ENCODE peak calls at places on chromosomes 7 and 10, in eight cellular contexts. T, B, X, W, O, F, V and U are unnamed samples.

GRCh38 chr10:35420044-35420443 is 83.7 kb downstream of the CCNY start:
- DNase-seq in T (no peak), B (no peak), W (no peak), X (no peak), V (no peak), O (no peak), F (no peak), U (no peak)

GRCh38 chr7:141042222-141043193 is 27.8 kb upstream of the MRPS33 start:
- DNase-seq in B (no peak), O (no peak), X (no peak), W (no peak), F (no peak), T (no peak), V (no peak), U (no peak)

GRCh38 chr7:40644454-40645188 is 509.8 kb downstream of the SUGCT start:
- DNase-seq in O (no peak), F (no peak), W (no peak), T (no peak), X (no peak), V (no peak), B (no peak), U (no peak)

GRCh38 chr10:132264966-132265877 is 42.5 kb downstream of the STK32C start:
- DNase-seq in F (no peak), W (no peak), O (no peak), B (no peak), V (peak; percentile 59), T (peak; percentile 24), X (no peak), U (no peak)

GRCh38 chr10:110790913-110791525 is 80.7 kb upstream of the PDCD4 start:
- DNase-seq in V (no peak), W (no peak), O (no peak), F (no peak), X (no peak), B (no peak), T (peak; percentile 9), U (no peak)

GRCh38 chr7:99369767-99370353 is 4.7 kb upstream of the ARPC1B start:
- DNase-seq in B (no peak), T (peak; percentile 34), F (no peak), X (no peak), V (no peak), W (no peak), O (no peak), U (no peak)

GRCh38 chr10:35213699-35214098 is 87.1 kb downstream of the CREM start:
- DNase-seq in B (no peak), V (no peak), T (no peak), O (no peak), X (no peak), F (no peak), W (no peak), U (no peak)

GRCh38 chr7:155998328-155998691 is 186.0 kb upstream of the SHH start:
- DNase-seq in T (no peak), V (no peak), W (no peak), B (no peak), X (no peak), F (peak; percentile 28), O (no peak), U (no peak)

GRCh38 chr7:4944939-4945338 is 14.0 kb downstream of the MMD2 start:
- DNase-seq in T (no peak), B (no peak), V (no peak), W (no peak), O (no peak), X (no peak), F (no peak), U (no peak)

GRCh38 chr7:85004402-85004801 is 182.5 kb downstream of the SEMA3D start:
- DNase-seq in V (no peak), T (peak; percentile 19), B (no peak), X (no peak), O (no peak), W (no peak), F (no peak), U (no peak)

GRCh38 chr7:94662548-94662947 is 6.6 kb upstream of the SGCE start:
- DNase-seq in W (no peak), X (no peak), F (no peak), T (no peak), B (no peak), O (no peak), V (no peak), U (no peak)

GRCh38 chr10:33524966-33525365 is 190.5 kb upstream of the NRP1 start:
- DNase-seq in W (no peak), V (no peak), T (peak; percentile 29), F (no peak), X (no peak), B (no peak), O (no peak), U (no peak)

GRCh38 chr10:133079836-133080682 is 7.7 kb upstream of the ADGRA1 start:
- DNase-seq in X (no peak), W (no peak), V (no peak), T (no peak), B (no peak), O (no peak), F (no peak), U (peak; percentile 33)

GRCh38 chr10:100996678-100997363 is 2.8 kb upstream of the LZTS2 start:
- DNase-seq in V (peak; percentile 48), B (peak; percentile 36), T (no peak), X (peak; percentile 43), W (no peak), F (peak; percentile 50), O (no peak), U (no peak)

GRCh38 chr10:114953047-114953446 is 15.1 kb downstream of the TRUB1 start:
- DNase-seq in O (no peak), V (no peak), F (no peak), X (no peak), B (no peak), T (no peak), W (no peak), U (no peak)

GRCh38 chr10:91032614-91033248 is 111.8 kb upstream of the ANKRD1 start:
- DNase-seq in O (peak; percentile 68), W (no peak), T (peak; percentile 83), F (no peak), X (no peak), B (peak; percentile 21), V (peak; percentile 52), U (no peak)

GRCh38 chr10:3071405-3072198 is 4.3 kb downstream of the PFKP start:
- DNase-seq in O (no peak), V (peak; percentile 36), X (no peak), F (no peak), T (peak; percentile 71), W (no peak), B (no peak), U (no peak)

GRCh38 chr10:101941871-101942270 is 98.3 kb upstream of the KCNIP2 start:
- DNase-seq in B (no peak), X (no peak), T (peak; percentile 59), F (no peak), O (no peak), V (no peak), W (no peak), U (no peak)

GRCh38 chr10:110311357-110311949 is 6.7 kb upstream of the SMNDC1 start:
- DNase-seq in W (no peak), X (peak; percentile 32), B (peak; percentile 29), T (peak; percentile 74), V (peak; percentile 59), O (no peak), F (peak; percentile 39), U (peak; percentile 25)

GRCh38 chr10:47418966-47419365 is 34.9 kb upstream of the ZNF488 start:
- DNase-seq in W (no peak), O (peak; percentile 28), T (no peak), F (no peak), V (no peak), X (no peak), B (no peak), U (no peak)

GRCh38 chr10:101816375-101816773 is 1.9 kb downstream of the OGA start:
- DNase-seq in O (no peak), T (no peak), W (no peak), B (no peak), V (no peak), X (no peak), F (no peak), U (no peak)

GRCh38 chr7:42151309-42151708 is 85.7 kb downstream of the GLI3 start:
- DNase-seq in T (peak; percentile 82), X (no peak), V (no peak), F (no peak), O (no peak), B (peak; percentile 31), W (no peak), U (no peak)

GRCh38 chr7:44227911-44228310 is 27.1 kb downstream of the YKT6 start:
- DNase-seq in X (no peak), V (no peak), B (no peak), W (no peak), T (no peak), F (no peak), O (no peak), U (no peak)
- H3K27ac ChIP-seq in X (no peak overlapping the region), V (no peak overlapping the region), B (no peak overlapping the region), W (no peak overlapping the region), T (no peak overlapping the region), F (no peak overlapping the region), O (no peak overlapping the region), U (no peak overlapping the region)

GRCh38 chr10:59523843-59524242 is 161.5 kb upstream of the FAM13C start:
- DNase-seq in X (no peak), O (no peak), V (no peak), T (no peak), W (no peak), B (no peak), F (no peak), U (no peak)

GRCh38 chr10:59524373-59524772 is 162.0 kb upstream of the FAM13C start:
- DNase-seq in T (peak; percentile 12), F (no peak), O (no peak), V (no peak), B (no peak), X (no peak), W (no peak), U (no peak)
- H3K27ac ChIP-seq in T (no peak overlapping the region), F (no peak overlapping the region), O (no peak overlapping the region), V (no peak overlapping the region), B (peak overlapping the region; percentile 10), X (no peak overlapping the region), W (no peak overlapping the region), U (no peak overlapping the region)

GRCh38 chr10:97497572-97498075 is 598 bp downstream of the MMS19 start:
- DNase-seq in X (peak; percentile 44), B (peak; percentile 69), O (peak; percentile 89), F (peak; percentile 52), W (peak; percentile 65), V (peak; percentile 82), T (peak; percentile 67), U (no peak)

GRCh38 chr10:97498841-97499560 is at the start of gene UBTD1:
- DNase-seq in V (peak; percentile 65), X (peak; percentile 51), O (peak; percentile 82), F (peak; percentile 41), B (peak; percentile 61), W (no peak), T (peak; percentile 41), U (no peak)

GRCh38 chr10:97494151-97494550 is 4.1 kb downstream of the MMS19 start:
- DNase-seq in O (no peak), T (no peak), B (no peak), V (no peak), W (peak; percentile 35), F (no peak), X (no peak), U (no peak)

GRCh38 chr10:97498076-97498840 is at the start of gene MMS19:
- DNase-seq in T (peak; percentile 99), F (peak; percentile 100), W (peak; percentile 100), V (peak; percentile 100), X (peak; percentile 100), O (peak; percentile 100), B (peak; percentile 100), U (peak; percentile 75)

GRCh38 chr10:97494863-97495506 is 3.2 kb downstream of the MMS19 start:
- DNase-seq in W (no peak), O (no peak), B (no peak), T (peak; percentile 55), X (no peak), F (peak; percentile 54), V (no peak), U (no peak)
- H3K27ac ChIP-seq in W (peak overlapping the region; percentile 67), O (no peak overlapping the region), B (no peak overlapping the region), T (no peak overlapping the region), X (peak overlapping the region; percentile 10), F (peak overlapping the region; percentile 73), V (no peak overlapping the region), U (no peak overlapping the region)

GRCh38 chr7:6159524-6160011 is 112.9 kb downstream of the CYTH3 start:
- DNase-seq in V (no peak), O (no peak), W (no peak), T (no peak), F (no peak), B (no peak), X (no peak), U (no peak)
- H3K27ac ChIP-seq in V (no peak overlapping the region), O (peak overlapping the region; percentile 86), W (peak overlapping the region; percentile 68), T (peak overlapping the region; percentile 60), F (no peak overlapping the region), B (no peak overlapping the region), X (no peak overlapping the region), U (no peak overlapping the region)